ENCODE peak calls at places on chromosomes 11 and 22, in ten cellular contexts. One of them, this sample, is unnamed.

GRCh38 chr11:76604652-76605241 is 65.8 kb downstream of the LRRC32 start:
- DNase-seq in nephron progenitor cell: no peak
- DNase-seq in colonic mucosa: peak; percentile 63
- DNase-seq in left lung: no peak
- DNase-seq in RWPE1: no peak
- DNase-seq in fibroblast of villous mesenchyme: peak; percentile 87
- DNase-seq in A549: no peak
- DNase-seq in GM12865: no peak
- DNase-seq in heart right ventricle: peak; percentile 84
- DNase-seq in fibroblast of lung: peak; percentile 76
- DNase-seq in this sample: no peak

GRCh38 chr22:46906326-46907045 is 144.0 kb downstream of the TBC1D22A start:
- DNase-seq in nephron progenitor cell: no peak
- DNase-seq in colonic mucosa: no peak
- DNase-seq in left lung: no peak
- DNase-seq in RWPE1: no peak
- DNase-seq in fibroblast of villous mesenchyme: no peak
- DNase-seq in A549: no peak
- DNase-seq in GM12865: no peak
- DNase-seq in heart right ventricle: no peak
- DNase-seq in fibroblast of lung: no peak
- DNase-seq in this sample: no peak

GRCh38 chr11:69510471-69511357 is 29.3 kb downstream of the LINC01488 start:
- DNase-seq in nephron progenitor cell: no peak
- DNase-seq in colonic mucosa: no peak
- DNase-seq in left lung: peak; percentile 27
- DNase-seq in RWPE1: peak; percentile 71
- DNase-seq in fibroblast of villous mesenchyme: peak; percentile 43
- DNase-seq in A549: no peak
- DNase-seq in GM12865: no peak
- DNase-seq in heart right ventricle: no peak
- DNase-seq in fibroblast of lung: peak; percentile 81
- DNase-seq in this sample: no peak

GRCh38 chr22:27719535-27720227 is 81.9 kb downstream of the MN1 start:
- DNase-seq in nephron progenitor cell: no peak
- DNase-seq in colonic mucosa: peak; percentile 29
- DNase-seq in left lung: no peak
- DNase-seq in RWPE1: peak; percentile 85
- DNase-seq in fibroblast of villous mesenchyme: no peak
- DNase-seq in A549: no peak
- DNase-seq in GM12865: peak; percentile 1
- DNase-seq in heart right ventricle: peak; percentile 39
- DNase-seq in fibroblast of lung: peak; percentile 39
- DNase-seq in this sample: no peak

GRCh38 chr22:33894515-33894914 is 25.8 kb downstream of the LARGE1 start:
- DNase-seq in nephron progenitor cell: no peak
- DNase-seq in colonic mucosa: no peak
- DNase-seq in left lung: no peak
- DNase-seq in RWPE1: no peak
- DNase-seq in fibroblast of villous mesenchyme: no peak
- DNase-seq in A549: no peak
- DNase-seq in GM12865: no peak
- DNase-seq in heart right ventricle: no peak
- DNase-seq in fibroblast of lung: no peak
- DNase-seq in this sample: no peak

GRCh38 chr11:69799582-69799981 is 19.6 kb downstream of the FGF3 start:
- DNase-seq in nephron progenitor cell: no peak
- DNase-seq in colonic mucosa: peak; percentile 23
- DNase-seq in left lung: no peak
- DNase-seq in RWPE1: peak; percentile 52
- DNase-seq in fibroblast of villous mesenchyme: peak; percentile 8
- DNase-seq in A549: peak; percentile 45
- DNase-seq in GM12865: peak; percentile 20
- DNase-seq in heart right ventricle: no peak
- DNase-seq in fibroblast of lung: peak; percentile 20
- DNase-seq in this sample: no peak

GRCh38 chr22:46849101-46849500 is 86.7 kb downstream of the TBC1D22A start:
- DNase-seq in nephron progenitor cell: no peak
- DNase-seq in colonic mucosa: no peak
- DNase-seq in left lung: no peak
- DNase-seq in RWPE1: no peak
- DNase-seq in fibroblast of villous mesenchyme: no peak
- DNase-seq in A549: no peak
- DNase-seq in GM12865: no peak
- DNase-seq in heart right ventricle: no peak
- DNase-seq in fibroblast of lung: no peak
- DNase-seq in this sample: no peak

GRCh38 chr22:26779108-26779507 is 121.7 kb downstream of the MIAT start:
- DNase-seq in nephron progenitor cell: no peak
- DNase-seq in colonic mucosa: no peak
- DNase-seq in left lung: no peak
- DNase-seq in RWPE1: no peak
- DNase-seq in fibroblast of villous mesenchyme: no peak
- DNase-seq in A549: no peak
- DNase-seq in GM12865: no peak
- DNase-seq in heart right ventricle: no peak
- DNase-seq in fibroblast of lung: no peak
- DNase-seq in this sample: no peak

GRCh38 chr22:38936562-38936961 is 20.8 kb upstream of the APOBEC3A start:
- DNase-seq in nephron progenitor cell: no peak
- DNase-seq in colonic mucosa: no peak
- DNase-seq in left lung: no peak
- DNase-seq in RWPE1: no peak
- DNase-seq in fibroblast of villous mesenchyme: no peak
- DNase-seq in A549: no peak
- DNase-seq in GM12865: no peak
- DNase-seq in heart right ventricle: no peak
- DNase-seq in fibroblast of lung: no peak
- DNase-seq in this sample: no peak

GRCh38 chr22:36577019-36577418 is 48.1 kb upstream of the EIF3D start:
- DNase-seq in nephron progenitor cell: no peak
- DNase-seq in colonic mucosa: no peak
- DNase-seq in left lung: no peak
- DNase-seq in RWPE1: peak; percentile 39
- DNase-seq in fibroblast of villous mesenchyme: peak; percentile 68
- DNase-seq in A549: peak; percentile 49
- DNase-seq in GM12865: no peak
- DNase-seq in heart right ventricle: no peak
- DNase-seq in fibroblast of lung: peak; percentile 96
- DNase-seq in this sample: no peak

GRCh38 chr11:14927146-14927545 is 35.1 kb upstream of the CYP2R1 start:
- DNase-seq in nephron progenitor cell: no peak
- DNase-seq in colonic mucosa: no peak
- DNase-seq in left lung: no peak
- DNase-seq in RWPE1: no peak
- DNase-seq in fibroblast of villous mesenchyme: peak; percentile 4
- DNase-seq in A549: no peak
- DNase-seq in GM12865: no peak
- DNase-seq in heart right ventricle: no peak
- DNase-seq in fibroblast of lung: peak; percentile 73
- DNase-seq in this sample: no peak

GRCh38 chr22:25382762-25383161 is 163.3 kb downstream of the CRYBB2 start:
- DNase-seq in nephron progenitor cell: no peak
- DNase-seq in colonic mucosa: no peak
- DNase-seq in left lung: no peak
- DNase-seq in RWPE1: no peak
- DNase-seq in fibroblast of villous mesenchyme: no peak
- DNase-seq in A549: no peak
- DNase-seq in GM12865: no peak
- DNase-seq in heart right ventricle: no peak
- DNase-seq in fibroblast of lung: no peak
- DNase-seq in this sample: no peak

GRCh38 chr22:45166935-45167334 is 3.2 kb downstream of the NUP50 start:
- DNase-seq in nephron progenitor cell: no peak
- DNase-seq in colonic mucosa: no peak
- DNase-seq in left lung: no peak
- DNase-seq in RWPE1: no peak
- DNase-seq in fibroblast of villous mesenchyme: no peak
- DNase-seq in A549: no peak
- DNase-seq in GM12865: no peak
- DNase-seq in heart right ventricle: no peak
- DNase-seq in fibroblast of lung: no peak
- DNase-seq in this sample: no peak

GRCh38 chr11:22733849-22734248 is 67.4 kb downstream of the GAS2 start:
- DNase-seq in nephron progenitor cell: no peak
- DNase-seq in colonic mucosa: no peak
- DNase-seq in left lung: no peak
- DNase-seq in RWPE1: no peak
- DNase-seq in fibroblast of villous mesenchyme: no peak
- DNase-seq in A549: no peak
- DNase-seq in GM12865: no peak
- DNase-seq in heart right ventricle: no peak
- DNase-seq in fibroblast of lung: no peak
- DNase-seq in this sample: no peak

GRCh38 chr11:59429924-59430516 is 3.8 kb upstream of the OR5A2 start:
- DNase-seq in nephron progenitor cell: peak; percentile 37
- DNase-seq in colonic mucosa: peak; percentile 49
- DNase-seq in left lung: no peak
- DNase-seq in RWPE1: peak; percentile 42
- DNase-seq in fibroblast of villous mesenchyme: peak; percentile 50
- DNase-seq in A549: peak; percentile 29
- DNase-seq in GM12865: peak; percentile 82
- DNase-seq in heart right ventricle: peak; percentile 15
- DNase-seq in fibroblast of lung: peak; percentile 22
- DNase-seq in this sample: peak; percentile 49

GRCh38 chr11:119608781-119609180 is 120.2 kb downstream of the NECTIN1 start:
- DNase-seq in nephron progenitor cell: no peak
- DNase-seq in colonic mucosa: no peak
- DNase-seq in left lung: no peak
- DNase-seq in RWPE1: no peak
- DNase-seq in fibroblast of villous mesenchyme: no peak
- DNase-seq in A549: no peak
- DNase-seq in GM12865: no peak
- DNase-seq in heart right ventricle: no peak
- DNase-seq in fibroblast of lung: no peak
- DNase-seq in this sample: no peak
- TF ChIP-seq CTCF in nephron progenitor cell: no peak
- TF ChIP-seq CTCF in colonic mucosa: no peak
- TF ChIP-seq CTCF in left lung: no peak
- TF ChIP-seq CTCF in RWPE1: no peak
- TF ChIP-seq CTCF in fibroblast of villous mesenchyme: no peak
- TF ChIP-seq CTCF in A549: no peak
- TF ChIP-seq CTCF in GM12865: no peak
- TF ChIP-seq CTCF in heart right ventricle: no peak
- TF ChIP-seq CTCF in fibroblast of lung: no peak
- TF ChIP-seq CTCF in this sample: no peak

GRCh38 chr11:19736831-19737230 is 24.2 kb downstream of the NAV2 start:
- DNase-seq in nephron progenitor cell: no peak
- DNase-seq in colonic mucosa: no peak
- DNase-seq in left lung: no peak
- DNase-seq in RWPE1: no peak
- DNase-seq in fibroblast of villous mesenchyme: no peak
- DNase-seq in A549: no peak
- DNase-seq in GM12865: no peak
- DNase-seq in heart right ventricle: no peak
- DNase-seq in fibroblast of lung: no peak
- DNase-seq in this sample: no peak
- TF ChIP-seq CTCF in nephron progenitor cell: no peak
- TF ChIP-seq CTCF in colonic mucosa: no peak
- TF ChIP-seq CTCF in left lung: no peak
- TF ChIP-seq CTCF in RWPE1: no peak
- TF ChIP-seq CTCF in fibroblast of villous mesenchyme: no peak
- TF ChIP-seq CTCF in A549: no peak
- TF ChIP-seq CTCF in GM12865: no peak
- TF ChIP-seq CTCF in heart right ventricle: no peak
- TF ChIP-seq CTCF in fibroblast of lung: no peak
- TF ChIP-seq CTCF in this sample: no peak

GRCh38 chr11:129319201-129319600 is 56.4 kb upstream of the BARX2 start:
- DNase-seq in nephron progenitor cell: no peak
- DNase-seq in colonic mucosa: no peak
- DNase-seq in left lung: no peak
- DNase-seq in RWPE1: no peak
- DNase-seq in fibroblast of villous mesenchyme: no peak
- DNase-seq in A549: no peak
- DNase-seq in GM12865: no peak
- DNase-seq in heart right ventricle: no peak
- DNase-seq in fibroblast of lung: no peak
- DNase-seq in this sample: no peak

GRCh38 chr11:129316781-129317180 is 58.9 kb upstream of the BARX2 start:
- DNase-seq in nephron progenitor cell: no peak
- DNase-seq in colonic mucosa: no peak
- DNase-seq in left lung: no peak
- DNase-seq in RWPE1: no peak
- DNase-seq in fibroblast of villous mesenchyme: no peak
- DNase-seq in A549: no peak
- DNase-seq in GM12865: no peak
- DNase-seq in heart right ventricle: no peak
- DNase-seq in fibroblast of lung: no peak
- DNase-seq in this sample: no peak

GRCh38 chr11:129315781-129316579 is 59.7 kb upstream of the BARX2 start:
- DNase-seq in nephron progenitor cell: peak; percentile 10
- DNase-seq in colonic mucosa: peak; percentile 87
- DNase-seq in left lung: peak; percentile 45
- DNase-seq in RWPE1: peak; percentile 59
- DNase-seq in fibroblast of villous mesenchyme: no peak
- DNase-seq in A549: no peak
- DNase-seq in GM12865: no peak
- DNase-seq in heart right ventricle: no peak
- DNase-seq in fibroblast of lung: no peak
- DNase-seq in this sample: no peak

GRCh38 chr11:129319751-129320150 is 55.9 kb upstream of the BARX2 start:
- DNase-seq in nephron progenitor cell: no peak
- DNase-seq in colonic mucosa: no peak
- DNase-seq in left lung: no peak
- DNase-seq in RWPE1: no peak
- DNase-seq in fibroblast of villous mesenchyme: no peak
- DNase-seq in A549: no peak
- DNase-seq in GM12865: no peak
- DNase-seq in heart right ventricle: no peak
- DNase-seq in fibroblast of lung: no peak
- DNase-seq in this sample: no peak

DNA sequence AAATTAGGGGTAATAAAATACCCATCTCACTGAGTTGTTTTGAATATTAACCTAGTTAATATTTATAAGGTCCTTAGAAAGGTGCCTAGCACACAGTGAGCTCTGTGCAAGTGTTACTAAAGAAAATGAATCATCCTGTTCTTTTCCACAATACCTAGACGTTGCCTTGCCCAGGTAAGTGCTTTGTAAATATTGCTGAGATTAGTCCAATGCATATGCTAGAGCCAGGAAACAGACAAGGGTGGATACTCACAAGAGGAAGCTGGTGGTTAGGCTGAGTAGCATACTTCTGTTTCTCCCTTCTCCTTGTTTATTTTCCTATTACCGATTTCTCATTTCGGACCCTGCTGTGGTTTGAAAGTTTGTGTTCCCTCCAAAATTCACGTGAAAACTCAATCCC is 58.1 kb upstream of the BARX2 start:
- DNase-seq in nephron progenitor cell: no peak
- DNase-seq in colonic mucosa: peak; percentile 42
- DNase-seq in left lung: no peak
- DNase-seq in RWPE1: peak; percentile 29
- DNase-seq in fibroblast of villous mesenchyme: no peak
- DNase-seq in A549: no peak
- DNase-seq in GM12865: no peak
- DNase-seq in heart right ventricle: no peak
- DNase-seq in fibroblast of lung: no peak
- DNase-seq in this sample: no peak
- TF ChIP-seq CTCF in nephron progenitor cell: no peak
- TF ChIP-seq CTCF in colonic mucosa: no peak
- TF ChIP-seq CTCF in left lung: no peak
- TF ChIP-seq CTCF in RWPE1: no peak
- TF ChIP-seq CTCF in fibroblast of villous mesenchyme: no peak
- TF ChIP-seq CTCF in A549: no peak
- TF ChIP-seq CTCF in GM12865: no peak
- TF ChIP-seq CTCF in heart right ventricle: no peak
- TF ChIP-seq CTCF in fibroblast of lung: no peak
- TF ChIP-seq CTCF in this sample: no peak

GRCh38 chr11:120928506-120929062 is 95.3 kb upstream of the TBCEL start:
- DNase-seq in nephron progenitor cell: no peak
- DNase-seq in colonic mucosa: no peak
- DNase-seq in left lung: no peak
- DNase-seq in RWPE1: no peak
- DNase-seq in fibroblast of villous mesenchyme: no peak
- DNase-seq in A549: no peak
- DNase-seq in GM12865: no peak
- DNase-seq in heart right ventricle: no peak
- DNase-seq in fibroblast of lung: no peak
- DNase-seq in this sample: no peak
- TF ChIP-seq CTCF in nephron progenitor cell: no peak
- TF ChIP-seq CTCF in colonic mucosa: no peak
- TF ChIP-seq CTCF in left lung: no peak
- TF ChIP-seq CTCF in RWPE1: no peak
- TF ChIP-seq CTCF in fibroblast of villous mesenchyme: no peak
- TF ChIP-seq CTCF in A549: no peak
- TF ChIP-seq CTCF in GM12865: no peak
- TF ChIP-seq CTCF in heart right ventricle: no peak
- TF ChIP-seq CTCF in fibroblast of lung: no peak
- TF ChIP-seq CTCF in this sample: no peak